ENCODE peak calls at places on chromosomes 4 and X, in eight cellular contexts. C is GM23338, S is H9, I is sigmoid colon, D is T-helper 22 cell, F is C1 segment of cervical spinal cord, A is fibroblast of pulmonary artery, Y is PC-3. J is an unnamed sample.

GRCh38 chr4:152193059-152193458 is 342.8 kb downstream of the FBXW7 start:
- DNase-seq in C (no peak), S (no peak), I (no peak), D (no peak), F (no peak), A (no peak), Y (no peak), J (no peak)

GRCh38 chrX:72245461-72246089 is 6.7 kb upstream of the ERCC6L start:
- DNase-seq in C (peak; percentile 74), S (peak; percentile 54), I (no peak), D (peak; percentile 5), F (no peak), A (peak; percentile 67), Y (peak; percentile 78), J (peak; percentile 26)

GRCh38 chr4:87525636-87526035 is 3.5 kb downstream of the SPARCL1 start:
- DNase-seq in C (no peak), S (no peak), I (peak; percentile 75), D (no peak), F (no peak), A (peak; percentile 91), Y (no peak), J (no peak)

GRCh38 chr4:128862608-128863313 is 53.3 kb downstream of the JADE1 start:
- DNase-seq in C (no peak), S (no peak), I (no peak), D (peak; percentile 26), F (no peak), A (no peak), Y (no peak), J (no peak)

GRCh38 chrX:8235026-8235425 is 64.0 kb upstream of the VCX2 start:
- DNase-seq in C (no peak), S (no peak), I (no peak), D (no peak), F (no peak), A (peak; percentile 11), Y (peak; percentile 10), J (no peak)

GRCh38 chr4:143626134-143626859 is 74.2 kb downstream of the FREM3 start:
- DNase-seq in C (no peak), S (no peak), I (peak; percentile 90), D (no peak), F (no peak), A (peak; percentile 88), Y (no peak), J (no peak)

GRCh38 chrX:28901637-28902036 is 314.4 kb downstream of the IL1RAPL1 start:
- DNase-seq in C (no peak), S (no peak), I (no peak), D (no peak), F (no peak), A (peak; percentile 31), Y (peak; percentile 50), J (no peak)

GRCh38 chr4:4987656-4988055 is 31.6 kb downstream of the CYTL1 start:
- DNase-seq in C (no peak), S (no peak), I (no peak), D (no peak), F (no peak), A (no peak), Y (no peak), J (no peak)